ENCODE peak calls at places on chromosomes 13 and 19, in seven cellular contexts. P is H9, F is IMR-90, A is neuronal stem cell, R is H1, Y is mesenchymal stem cell, T is trophoblast cell. V is an unnamed sample.

GRCh38 chr13:43880930-43881329 is 1.2 kb downstream of the LACC1 start:
- DNase-seq in P (no peak), F (no peak), A (no peak), R (no peak), Y (no peak), T (no peak), V (no peak)

GRCh38 chr19:42326969-42327368 is 1.5 kb downstream of the MEGF8 start:
- DNase-seq in P (no peak), F (no peak), A (no peak), R (no peak), Y (no peak), T (no peak), V (no peak)

GRCh38 chr19:50486823-50487515 is 10.3 kb upstream of the GARIN5A start:
- DNase-seq in P (peak), F (peak), A (no peak), R (peak), Y (peak), T (no peak), V (peak)

GRCh38 chr13:37414667-37415066 is 183.9 kb downstream of the POSTN start:
- DNase-seq in P (peak), F (no peak), A (peak), R (no peak), Y (no peak), T (no peak), V (peak)

GRCh38 chr13:114106991-114107685 is 25.3 kb downstream of the RASA3 start:
- DNase-seq in P (no peak), F (no peak), A (no peak), R (no peak), Y (no peak), T (no peak), V (no peak)

GRCh38 chr19:55440411-55441105 is 2.5 kb downstream of the SHISA7 start:
- DNase-seq in P (peak), F (no peak), A (no peak), R (peak), Y (no peak), T (no peak), V (peak)

GRCh38 chr19:56079609-56080008 is 41.5 kb downstream of the ZNF787 start:
- DNase-seq in P (no peak), F (no peak), A (no peak), R (no peak), Y (no peak), T (no peak), V (no peak)

GRCh38 chr13:102045713-102046112 is 356.1 kb downstream of the FGF14 start:
- DNase-seq in P (no peak), F (no peak), A (peak), R (no peak), Y (no peak), T (no peak), V (peak)

DNA sequence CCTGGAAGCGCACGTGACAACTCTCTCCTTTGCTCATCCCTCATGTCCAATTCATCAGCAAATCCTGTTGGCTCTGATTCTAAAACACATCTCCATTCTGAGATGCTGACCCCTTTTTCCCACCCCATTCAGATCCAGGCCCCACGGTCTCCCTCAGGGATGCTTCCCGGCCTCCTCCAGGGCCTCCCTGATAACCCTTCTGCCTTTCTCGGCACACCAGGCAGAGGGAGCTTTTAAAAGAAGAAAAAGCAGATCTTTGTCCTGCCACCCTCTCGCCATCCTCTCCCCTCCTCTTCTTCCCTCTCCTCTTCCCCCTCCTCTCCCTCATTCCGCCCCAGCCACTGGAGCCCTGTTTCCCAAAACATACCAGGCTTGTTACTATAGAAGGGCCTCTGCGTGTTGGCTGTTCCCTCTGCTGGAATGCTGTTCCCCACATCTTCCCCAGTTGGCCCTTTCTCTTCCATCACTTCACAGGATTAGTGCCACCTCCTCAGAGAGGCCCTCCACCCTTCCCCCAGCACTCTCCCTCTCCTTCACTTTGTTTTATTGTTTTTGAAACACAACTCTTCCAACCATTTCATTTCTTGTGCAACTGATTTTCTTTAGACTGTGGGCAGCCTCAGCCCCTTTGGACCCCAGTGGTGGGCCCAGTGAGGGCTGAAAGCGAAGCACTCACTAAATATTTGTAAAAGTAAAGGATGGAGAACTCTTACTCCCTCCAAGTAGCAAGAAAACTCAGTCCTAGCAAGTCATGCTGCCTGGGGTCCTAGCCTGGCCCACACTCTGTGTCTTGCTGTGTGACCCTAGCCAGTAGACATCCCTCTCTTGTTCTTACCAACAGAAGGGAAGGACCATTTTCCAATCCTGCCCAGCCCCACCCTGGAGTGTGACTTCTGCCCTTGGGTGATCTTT is 2.5 kb upstream of the CRLF1 start:
- DNase-seq in P (no peak), F (no peak), A (no peak), R (no peak), Y (no peak), T (no peak), V (no peak)
- H2BK5ac ChIP-seq in P (no peak), F (no peak), A (no peak), R (peak), Y (no peak), T (no peak), V (no peak)

GRCh38 chr13:94157705-94158218 is 321.7 kb downstream of the DCT start:
- DNase-seq in P (no peak), F (no peak), A (no peak), R (no peak), Y (no peak), T (no peak), V (no peak)
- H2BK5ac ChIP-seq in P (no peak), F (no peak), A (no peak), R (no peak), Y (no peak), T (no peak), V (no peak)

GRCh38 chr13:98533912-98534311 is 43.0 kb downstream of the STK24 start:
- DNase-seq in P (no peak), F (no peak), A (no peak), R (no peak), Y (no peak), T (no peak), V (no peak)
- H2BK5ac ChIP-seq in P (no peak), F (no peak), A (no peak), R (peak), Y (no peak), T (no peak), V (no peak)

DNA sequence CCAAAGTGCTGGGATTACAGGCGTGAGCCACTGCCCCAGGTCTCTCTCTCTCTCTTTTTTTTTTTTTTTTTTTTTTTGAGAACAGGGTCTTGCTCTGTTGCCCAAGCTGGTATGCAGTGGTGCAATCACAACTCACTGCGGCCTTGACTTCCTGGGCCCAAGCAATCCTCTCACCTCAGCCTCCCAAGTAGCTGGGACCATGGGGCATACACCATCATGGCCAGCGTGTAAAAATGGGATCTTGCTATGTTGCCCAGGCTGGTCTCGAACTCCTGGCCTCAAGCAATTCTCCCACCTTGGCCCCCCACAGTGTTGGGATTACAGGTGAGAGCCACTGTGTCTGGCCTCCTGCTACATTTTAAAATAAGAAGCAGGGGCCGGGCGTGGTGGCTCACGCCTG is 19.1 kb upstream of the FBN3 start:
- DNase-seq in P (no peak), F (no peak), A (no peak), R (no peak), Y (no peak), T (no peak), V (no peak)
- H2BK5ac ChIP-seq in P (no peak), F (no peak), A (no peak), R (no peak), Y (no peak), T (no peak), V (no peak)

GRCh38 chr19:47021536-47022139 is 2.0 kb downstream of the NPAS1 start:
- DNase-seq in P (peak), F (no peak), A (no peak), R (peak), Y (no peak), T (peak), V (peak)

GRCh38 chr19:47019431-47020041 is at the start of gene NPAS1:
- DNase-seq in P (peak), F (no peak), A (no peak), R (peak), Y (no peak), T (no peak), V (no peak)

GRCh38 chr19:47018923-47019322 is 714 bp upstream of the NPAS1 start:
- DNase-seq in P (no peak), F (no peak), A (no peak), R (no peak), Y (no peak), T (no peak), V (no peak)

GRCh38 chr19:47020992-47021496 is 1.4 kb downstream of the NPAS1 start:
- DNase-seq in P (peak), F (no peak), A (no peak), R (peak), Y (peak), T (no peak), V (peak)

GRCh38 chr19:47020132-47020805 is 632 bp downstream of the NPAS1 start:
- DNase-seq in P (no peak), F (no peak), A (no peak), R (no peak), Y (no peak), T (no peak), V (no peak)
- H2BK5ac ChIP-seq in P (no peak), F (no peak), A (no peak), R (no peak), Y (no peak), T (no peak), V (no peak)

DNA sequence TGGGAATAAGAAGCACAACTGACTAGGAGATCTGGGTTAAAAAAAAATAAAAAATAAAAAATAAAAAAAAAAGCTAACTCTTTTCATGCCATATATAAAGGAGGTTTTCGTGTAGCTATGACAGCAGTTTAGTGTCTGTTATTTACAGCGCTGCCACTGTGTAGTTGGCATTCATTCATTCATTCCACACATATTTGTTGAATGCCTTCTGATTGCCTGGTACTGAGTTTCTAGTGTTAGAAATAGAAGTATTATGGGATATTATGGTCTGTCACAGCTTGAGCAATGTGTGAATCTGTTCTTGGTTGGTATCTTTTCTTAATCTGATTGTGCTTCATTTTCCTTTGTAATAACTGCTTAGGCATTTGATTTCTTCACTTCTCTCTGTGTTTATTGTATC is 237.4 kb downstream of the NBEA start:
- DNase-seq in P (no peak), F (no peak), A (no peak), R (no peak), Y (no peak), T (no peak), V (no peak)
- H2BK5ac ChIP-seq in P (no peak), F (no peak), A (no peak), R (no peak), Y (no peak), T (no peak), V (no peak)

GRCh38 chr19:3907626-3908265 is 25.1 kb upstream of the NMRK2 start:
- DNase-seq in P (no peak), F (no peak), A (no peak), R (no peak), Y (no peak), T (no peak), V (no peak)
- H2BK5ac ChIP-seq in P (no peak), F (no peak), A (peak), R (no peak), Y (no peak), T (no peak), V (no peak)

V was measured in mesendoderm.